ENCODE peak calls at places on chromosomes 1 and 21, in seven cellular contexts. J is thoracic aorta; K is HTR-8/SVneo; M is Calu3; T is fibroblast of the conjunctiva; D is activated CD4-positive, alpha-beta T cell treated with anti-CD3 and anti-CD28 coated beads, Interleukin-2, amount 50 U/mL, for 24 hours; B is H9. U is an unnamed sample.
A peak's percentile ranks its signal among the peaks of the same experiment; 100 is the strongest.

GRCh38 chr1:202047977-202048376 is 37.6 kb downstream of the ELF3 start:
- DNase-seq in D (no peak), T (no peak), J (no peak), B (no peak), K (no peak), M (no peak), U (no peak)

GRCh38 chr1:246709845-246710244 is 14.4 kb upstream of the SCCPDH start:
- DNase-seq in D (no peak), B (no peak), J (no peak), T (no peak), M (no peak), K (no peak), U (no peak)

GRCh38 chr1:173554541-173555250 is 48.2 kb downstream of the SLC9C2 start:
- DNase-seq in B (no peak), J (no peak), D (no peak), M (peak; percentile 17), K (no peak), T (no peak), U (no peak)

GRCh38 chr1:234975122-234975940 is 153.3 kb downstream of the TOMM20 start:
- DNase-seq in K (peak; percentile 81), D (no peak), J (no peak), M (no peak), B (no peak), T (peak; percentile 69), U (no peak)

GRCh38 chr1:21149862-21150432 is 26.8 kb downstream of the EIF4G3 start:
- DNase-seq in M (no peak), K (peak; percentile 63), J (no peak), T (peak; percentile 78), D (no peak), B (no peak), U (no peak)

GRCh38 chr1:31761883-31762282 is 2.3 kb downstream of the ADGRB2 start:
- DNase-seq in T (no peak), B (no peak), K (no peak), M (no peak), J (no peak), D (no peak), U (no peak)

GRCh38 chr1:155451199-155451598 is 111.4 kb downstream of the ASH1L start:
- DNase-seq in D (no peak), K (no peak), T (no peak), M (no peak), B (no peak), J (no peak), U (no peak)

GRCh38 chr1:67227196-67227595 is 60.9 kb downstream of the IL23R start:
- DNase-seq in B (no peak), K (no peak), T (no peak), J (no peak), D (no peak), M (no peak), U (no peak)

GRCh38 chr1:198156745-198157240 is at the start of gene NEK7:
- DNase-seq in D (peak; percentile 41), B (peak; percentile 83), M (peak; percentile 94), T (peak; percentile 66), J (no peak), K (peak; percentile 79), U (peak; percentile 83)

GRCh38 chr1:218886472-218886871 is 287.2 kb upstream of the LYPLAL1 start:
- DNase-seq in M (no peak), K (no peak), T (no peak), B (no peak), D (no peak), J (no peak), U (no peak)

GRCh38 chr1:163320891-163321290 is 863 bp upstream of the NUF2 start:
- DNase-seq in J (no peak), D (no peak), M (no peak), T (no peak), B (no peak), K (no peak), U (no peak)

GRCh38 chr1:228941673-228942072 is 206.4 kb downstream of the RHOU start:
- DNase-seq in B (no peak), T (no peak), D (no peak), M (no peak), K (no peak), J (no peak), U (no peak)

GRCh38 chr1:230099435-230099834 is 32.4 kb downstream of the GALNT2 start:
- DNase-seq in T (no peak), D (no peak), K (no peak), J (no peak), B (no peak), M (no peak), U (no peak)

GRCh38 chr1:97144527-97144926 is 422.9 kb downstream of the PTBP2 start:
- DNase-seq in T (peak; percentile 22), M (no peak), J (no peak), D (no peak), B (no peak), K (peak; percentile 5), U (no peak)

GRCh38 chr1:224219612-224220011 is 36.6 kb downstream of the DEGS1 start:
- DNase-seq in K (no peak), M (no peak), T (no peak), D (no peak), B (no peak), J (no peak), U (no peak)

GRCh38 chr1:67888707-67889106 is 55.4 kb upstream of the GNG12 start:
- DNase-seq in M (no peak), T (no peak), K (no peak), B (peak; percentile 34), D (no peak), J (no peak), U (no peak)

GRCh38 chr1:162905759-162906158 is 44.8 kb upstream of the CCDC190 start:
- DNase-seq in M (no peak), T (peak; percentile 57), D (no peak), J (no peak), K (peak; percentile 6), B (no peak), U (no peak)

GRCh38 chr1:21490774-21491482 is 18.3 kb upstream of the ALPL start:
- DNase-seq in D (no peak), T (peak; percentile 55), M (peak; percentile 34), J (no peak), K (no peak), B (peak; percentile 91), U (no peak)

GRCh38 chr1:86419277-86419903 is 4.6 kb upstream of the CLCA2 start:
- DNase-seq in D (no peak), K (no peak), T (no peak), J (no peak), B (no peak), M (peak; percentile 64), U (no peak)

GRCh38 chr1:33097137-33097611 is 16.2 kb downstream of the AZIN2 start:
- DNase-seq in M (no peak), J (no peak), D (no peak), K (no peak), T (no peak), B (no peak), U (no peak)

GRCh38 chr1:11364170-11364569 is 91.2 kb downstream of the UBIAD1 start:
- DNase-seq in J (no peak), M (peak; percentile 40), T (no peak), B (no peak), D (no peak), K (no peak), U (no peak)

GRCh38 chr1:40799351-40799867 is 15.8 kb downstream of the KCNQ4 start:
- DNase-seq in M (no peak), B (no peak), D (no peak), J (no peak), K (no peak), T (no peak), U (no peak)

GRCh38 chr1:7250176-7250575 is 464.9 kb downstream of the CAMTA1 start:
- DNase-seq in D (no peak), K (no peak), M (no peak), J (no peak), T (no peak), B (no peak), U (no peak)

GRCh38 chr1:114428083-114428754 is 82.8 kb downstream of the TRIM33 start:
- DNase-seq in B (no peak), T (peak; percentile 2), M (peak; percentile 1), J (no peak), K (no peak), D (peak; percentile 9), U (peak; percentile 7)

GRCh38 chr1:30877205-30877912 is 31.2 kb downstream of the SDC3 start:
- DNase-seq in J (peak; percentile 53), K (no peak), M (no peak), B (no peak), T (peak; percentile 86), D (no peak), U (no peak)

GRCh38 chr1:110390096-110390495 is 730 bp downstream of the SLC16A4 start:
- DNase-seq in K (no peak), D (no peak), B (no peak), M (no peak), J (no peak), T (peak; percentile 57), U (peak; percentile 15)

GRCh38 chr1:107593436-107594209 is 371.4 kb downstream of the VAV3 start:
- DNase-seq in M (no peak), D (no peak), K (no peak), T (no peak), J (no peak), B (no peak), U (no peak)

GRCh38 chr21:28336299-28336698 is 656.4 kb downstream of the LTN1 start:
- DNase-seq in K (peak; percentile 10), B (no peak), M (peak; percentile 9), J (no peak), T (peak; percentile 86), D (no peak), U (peak; percentile 3)

GRCh38 chr1:241688940-241689368 is 36.9 kb downstream of the WDR64 start:
- DNase-seq in J (no peak), T (no peak), M (no peak), B (no peak), D (no peak), K (peak; percentile 27), U (no peak)

U was measured in NCI-H526.